ENCODE peak calls at places on chromosome 12, in ten cellular contexts. Y is ecto neural progenitor cell; P is naive thymus-derived CD8-positive, alpha-beta T cell; N is tibial artery; Q is iris pigment epithelial cell; I is stimulated activated CD8-positive, alpha-beta memory T cell treated with anti-CD3 and anti-CD28 coated beads, Interleukin-12 subunit alpha, Interleukin-12 subunit beta, amount 100 ng/mL, for 4 hours; V is activated gamma-delta T cell treated with Interleukin-2 at 50 U/mL for 16 hours; X is NCI-H1105 treated with DMSO at 0.1 percent for 48 hours; G is tibial nerve; L is NCI-H460. B is an unnamed sample.

GRCh38 chr12:65977384-65977783 is 153.1 kb downstream of the HMGA2 start:
- DNase-seq in X (no peak), N (no peak), Y (no peak), G (no peak), V (no peak), I (no peak), Q (no peak), P (no peak), L (no peak), B (no peak)

GRCh38 chr12:75868501-75868900 is 163.1 kb downstream of the PHLDA1 start:
- DNase-seq in G (no peak), Q (peak; percentile 23), X (no peak), V (no peak), P (no peak), Y (no peak), N (no peak), I (no peak), L (no peak), B (no peak)

GRCh38 chr12:26853303-26854027 is 20.5 kb upstream of the ITPR2 start:
- DNase-seq in P (peak; percentile 63), N (peak; percentile 72), Q (peak; percentile 68), I (peak; percentile 43), Y (peak; percentile 72), G (peak; percentile 46), V (peak; percentile 72), L (peak; percentile 42), X (peak; percentile 82), B (peak; percentile 58)

GRCh38 chr12:115934046-115934445 is 343.4 kb downstream of the MED13L start:
- DNase-seq in I (no peak), V (no peak), P (no peak), N (no peak), G (peak; percentile 26), X (no peak), Q (no peak), L (no peak), Y (no peak), B (no peak)

GRCh38 chr12:103779410-103780092 is 61.5 kb downstream of the NT5DC3 start:
- DNase-seq in N (no peak), Q (peak; percentile 80), X (peak; percentile 79), I (no peak), P (no peak), V (no peak), Y (no peak), L (no peak), G (no peak), B (no peak)

GRCh38 chr12:56979628-56980027 is 22.2 kb upstream of the RDH16 start:
- DNase-seq in L (no peak), Q (no peak), X (no peak), I (no peak), Y (peak; percentile 38), P (no peak), V (no peak), G (no peak), N (no peak), B (no peak)

GRCh38 chr12:125228519-125229260 is 163.5 kb downstream of the AACS start:
- DNase-seq in I (no peak), Y (no peak), V (no peak), G (no peak), L (no peak), N (no peak), X (peak; percentile 13), P (no peak), Q (no peak), B (no peak)

GRCh38 chr12:48165089-48166031 is 8.0 kb upstream of the ASB8 start:
- DNase-seq in P (peak; percentile 71), L (peak; percentile 54), N (no peak), I (no peak), V (peak; percentile 51), X (peak; percentile 67), G (no peak), Q (peak; percentile 66), Y (no peak), B (peak; percentile 44)

GRCh38 chr12:109449845-109450532 is 27.1 kb downstream of the KCTD10 start:
- DNase-seq in X (no peak), Q (no peak), Y (no peak), N (no peak), V (no peak), P (no peak), L (no peak), I (no peak), G (no peak), B (no peak)

B was measured in HepG2.